ENCODE peak calls at places on chromosomes 11 and 22, in nine cellular contexts. J is GM20000, A is AG04450, Y is upper lobe of right lung, F is brain microvascular endothelial cell, C is astrocyte of the cerebellum, L is heart left ventricle, P is tibial nerve, O is neural progenitor cell. W is an unnamed sample.

GRCh38 chr11:82775736-82776346 is 42.2 kb upstream of the FAM181B start:
- DNase-seq in A (peak; percentile 8), F (peak; percentile 67), J (peak; percentile 49), P (no peak), L (no peak), O (peak; percentile 59), C (no peak), Y (no peak), W (peak; percentile 10)

GRCh38 chr11:107140988-107141387 is 122.7 kb upstream of the GUCY1A2 start:
- DNase-seq in C (no peak), F (no peak), A (no peak), P (no peak), J (no peak), O (no peak), Y (no peak), L (no peak), W (no peak)

GRCh38 chr11:68016904-68017817 is 7.0 kb downstream of the ALDH3B1 start:
- DNase-seq in L (no peak), C (no peak), F (no peak), O (no peak), J (no peak), P (no peak), A (no peak), Y (no peak), W (no peak)

GRCh38 chr11:201936-202335 is 5.3 kb downstream of the BET1L start:
- DNase-seq in Y (no peak), C (no peak), P (no peak), J (no peak), O (no peak), A (no peak), F (no peak), L (peak; percentile 11), W (no peak)

GRCh38 chr11:130606781-130607511 is 158.5 kb downstream of the ADAMTS15 start:
- DNase-seq in C (no peak), P (peak; percentile 68), F (no peak), A (no peak), L (no peak), O (no peak), Y (no peak), J (no peak), W (no peak)

GRCh38 chr11:27357250-27357649 is 5.8 kb downstream of the CCDC34 start:
- DNase-seq in J (no peak), F (no peak), O (no peak), C (no peak), P (no peak), A (no peak), Y (no peak), L (no peak), W (no peak)

GRCh38 chr11:71449596-71449995 is 1.4 kb upstream of the DHCR7 start:
- DNase-seq in J (no peak), C (no peak), L (no peak), F (no peak), P (no peak), A (no peak), O (peak; percentile 8), Y (no peak), W (no peak)

GRCh38 chr22:29313126-29314071 is 2.1 kb downstream of the RASL10A start:
- DNase-seq in A (no peak), J (peak; percentile 79), C (no peak), F (no peak), P (peak; percentile 12), O (peak; percentile 68), L (no peak), Y (peak; percentile 67), W (no peak)

GRCh38 chr22:39947488-39948216 is 12.5 kb upstream of the TMA7B start:
- DNase-seq in P (no peak), A (no peak), Y (peak; percentile 79), L (no peak), C (no peak), O (no peak), J (no peak), F (no peak), W (no peak)

GRCh38 chr22:43185860-43186261 is 1.1 kb downstream of the TTLL12 start:
- DNase-seq in P (no peak), F (peak; percentile 20), Y (no peak), J (no peak), O (peak; percentile 34), A (no peak), C (no peak), L (peak; percentile 61), W (no peak)

GRCh38 chr11:3207530-3208189 is 11.0 kb downstream of the MRGPRG start:
- DNase-seq in F (no peak), Y (peak; percentile 46), A (no peak), O (no peak), L (no peak), P (no peak), C (no peak), J (no peak), W (no peak)

GRCh38 chr22:24247011-24247507 is 2.2 kb upstream of the GGT5 start:
- DNase-seq in O (no peak), J (no peak), L (no peak), F (no peak), Y (no peak), P (no peak), A (no peak), C (no peak), W (no peak)

DNA sequence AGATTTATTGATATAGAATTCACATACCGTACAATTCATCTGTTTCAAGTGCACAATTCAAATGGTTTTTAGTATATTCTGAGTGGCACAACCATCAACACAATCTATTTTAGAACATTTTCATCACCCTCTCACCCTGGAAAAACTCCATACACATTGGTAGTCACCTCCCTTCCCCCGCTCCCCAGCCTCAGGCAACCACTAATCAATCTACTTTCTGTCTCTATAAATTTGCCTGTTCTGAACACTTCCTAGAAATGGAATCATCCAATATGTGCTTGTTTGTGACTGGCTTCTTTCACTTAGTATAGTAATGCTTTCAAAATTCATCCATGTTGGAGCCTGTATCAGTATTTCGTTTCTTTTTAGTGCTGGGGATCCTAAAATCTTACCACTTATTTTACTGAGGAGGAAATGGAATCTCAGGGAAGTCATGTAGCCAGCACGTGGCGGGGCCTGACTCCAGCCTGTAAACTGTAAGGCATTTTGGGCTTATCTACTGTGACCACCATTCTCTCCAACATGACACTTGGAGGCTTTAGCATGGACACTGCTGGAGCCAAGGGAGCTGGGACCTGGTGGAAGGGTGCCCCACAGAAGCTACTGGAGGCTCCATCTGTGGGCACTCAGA is 905 bp upstream of the UCP3 start:
- DNase-seq in L (no peak), C (no peak), A (no peak), F (no peak), P (no peak), Y (no peak), O (no peak), J (no peak), W (no peak)
- TF ChIP-seq CTCF in L (no peak), C (no peak), A (no peak), F (no peak), P (no peak), Y (no peak), O (no peak), J (no peak), W (no peak)

GRCh38 chr22:36658900-36659299 is 44.7 kb downstream of the CACNG2 start:
- DNase-seq in J (no peak), C (peak; percentile 24), F (no peak), Y (no peak), P (no peak), L (no peak), A (no peak), O (no peak), W (no peak)
- TF ChIP-seq CTCF in J (no peak), C (no peak), F (no peak), Y (no peak), P (no peak), L (no peak), A (no peak), O (no peak), W (no peak)

GRCh38 chr22:42075277-42075676 is 1.2 kb downstream of the PHETA2 start:
- DNase-seq in C (no peak), L (no peak), O (no peak), A (no peak), Y (no peak), F (no peak), J (no peak), P (no peak), W (no peak)

GRCh38 chr22:42073568-42074152 is 388 bp upstream of the PHETA2 start:
- DNase-seq in C (no peak), O (no peak), Y (no peak), J (no peak), F (no peak), A (no peak), P (no peak), L (no peak), W (no peak)

GRCh38 chr22:42074153-42074750 is at the start of gene PHETA2:
- DNase-seq in L (peak; percentile 54), P (no peak), O (peak; percentile 32), J (peak; percentile 68), Y (peak; percentile 85), A (no peak), C (no peak), F (no peak), W (no peak)

GRCh38 chr22:42072606-42073330 is 1.3 kb upstream of the PHETA2 start:
- DNase-seq in P (no peak), C (no peak), A (no peak), O (no peak), F (no peak), J (no peak), L (no peak), Y (no peak), W (no peak)

DNA sequence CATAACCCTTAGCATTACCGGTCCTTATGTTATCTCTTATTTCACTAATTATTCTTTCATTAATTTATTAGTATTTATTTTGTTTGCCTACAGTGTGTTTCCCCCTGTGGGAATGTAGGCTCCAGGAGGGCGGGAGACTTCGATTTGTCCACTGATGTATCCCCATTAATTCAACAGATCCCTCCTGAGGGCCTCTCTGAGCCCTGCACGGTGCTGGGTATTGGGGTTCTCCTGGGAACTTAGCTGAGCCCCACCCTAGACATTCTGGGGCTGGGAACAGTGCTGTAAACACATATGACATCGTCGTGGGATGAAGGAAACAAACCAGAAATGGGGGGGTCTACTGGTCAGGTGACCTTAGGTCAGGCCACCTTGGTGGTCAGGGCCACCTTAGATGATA is 798 bp downstream of the PHETA2 start:
- DNase-seq in Y (no peak), C (no peak), O (no peak), P (no peak), F (no peak), J (no peak), L (no peak), A (no peak), W (no peak)
- TF ChIP-seq CTCF in Y (no peak), C (no peak), O (no peak), P (no peak), F (no peak), J (no peak), L (no peak), A (no peak), W (no peak)

DNA sequence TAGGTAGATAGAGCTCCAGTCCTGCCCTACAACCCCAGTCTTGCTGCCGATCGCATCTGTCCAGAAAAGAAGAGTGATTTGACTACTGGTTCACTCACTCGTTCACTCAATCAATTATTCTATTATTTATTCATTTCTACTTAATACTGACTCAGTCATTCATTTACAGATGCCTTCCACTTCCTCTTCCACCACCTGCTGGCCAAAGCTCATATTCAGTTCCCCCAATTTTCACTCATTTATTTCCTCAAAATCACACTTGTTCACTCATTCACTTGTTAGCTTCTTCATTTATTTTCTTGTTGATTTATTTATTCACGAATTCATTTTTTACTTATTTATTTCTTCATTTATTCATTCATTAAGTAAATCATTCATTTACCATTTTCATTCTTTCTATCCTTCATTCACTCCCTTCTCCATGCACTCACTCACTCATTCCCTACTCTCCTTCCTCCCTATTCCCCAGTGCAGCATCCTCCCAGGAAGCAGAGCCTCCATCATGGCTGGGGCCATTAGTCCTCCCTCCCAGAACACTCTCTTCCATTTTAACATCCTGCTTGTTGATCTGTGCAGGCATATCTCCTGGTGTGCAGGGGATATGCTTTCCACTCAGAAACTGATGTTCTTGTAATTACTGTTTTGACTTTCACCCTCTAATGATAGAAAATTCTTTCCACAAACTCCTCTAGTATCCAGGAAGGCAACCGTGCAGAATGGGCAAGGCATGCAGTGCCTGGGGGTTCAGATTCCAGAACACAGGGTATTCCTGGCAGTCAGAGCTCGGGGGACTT is 281.0 kb downstream of the TENM4 start:
- DNase-seq in O (no peak), C (no peak), A (no peak), L (no peak), F (no peak), P (no peak), Y (no peak), J (no peak), W (no peak)
- TF ChIP-seq CTCF in O (peak; percentile 31), C (peak; percentile 4), A (peak; percentile 32), L (no peak), F (peak; percentile 45), P (no peak), Y (no peak), J (no peak), W (peak; percentile 13)

W was measured in AG09319.